ENCODE peak calls at places on chromosome 5, in four cellular contexts. U is lower lobe of right lung, N is cardiac muscle cell, M is Caco-2. P is an unnamed sample. For H3K4me1, the result is how much of the 10 kb centered on the place peaks cover.

GRCh38 chr5:78544531-78545200 is 103.9 kb downstream of the LHFPL2 start:
- DNase-seq in U (no peak), N (no peak), M (no peak), P (no peak)

GRCh38 chr5:73748510-73749410 is 122.8 kb downstream of the ARHGEF28 start:
- DNase-seq in U (peak), N (no peak), M (no peak), P (peak)

GRCh38 chr5:107551088-107551487 is 119.6 kb downstream of the EFNA5 start:
- DNase-seq in U (no peak), N (no peak), M (no peak), P (no peak)

GRCh38 chr5:1548702-1549523 is 25.2 kb upstream of the LPCAT1 start:
- DNase-seq in U (peak), N (no peak), M (no peak), P (peak)

GRCh38 chr5:142295084-142295758 is 29.6 kb downstream of the SPRY4 start:
- DNase-seq in U (no peak), N (no peak), M (no peak), P (no peak)

GRCh38 chr5:136963521-136963920 is 535.6 kb downstream of the SPOCK1 start:
- DNase-seq in U (no peak), N (no peak), M (no peak), P (no peak)

GRCh38 chr5:36689225-36689624 is 82.8 kb downstream of the SLC1A3 start:
- DNase-seq in U (no peak), N (no peak), M (no peak), P (no peak)

GRCh38 chr5:59358497-59358896 is 535.0 kb downstream of the PDE4D start:
- DNase-seq in U (no peak), N (peak), M (no peak), P (peak)

GRCh38 chr5:6781711-6782110 is 68.5 kb downstream of the TENT4A start:
- DNase-seq in U (no peak), N (no peak), M (no peak), P (no peak)

GRCh38 chr5:38450627-38451371 is 105.6 kb downstream of the LIFR start:
- DNase-seq in U (no peak), N (no peak), M (no peak), P (no peak)

GRCh38 chr5:174545926-174546325 is 178.5 kb upstream of the MSX2 start:
- DNase-seq in U (no peak), N (no peak), M (no peak), P (no peak)

GRCh38 chr5:6729400-6730310 is 16.4 kb downstream of the TENT4A start:
- DNase-seq in U (no peak), N (no peak), M (no peak), P (no peak)

GRCh38 chr5:78803386-78803785 is 154.8 kb upstream of the LHFPL2 start:
- DNase-seq in U (no peak), N (no peak), M (no peak), P (peak)

GRCh38 chr5:55223219-55223987 is 3.7 kb downstream of the MCIDAS start:
- DNase-seq in U (no peak), N (peak), M (no peak), P (no peak)

GRCh38 chr5:108196276-108196675 is 185.6 kb downstream of the FBXL17 start:
- DNase-seq in U (no peak), N (no peak), M (no peak), P (no peak)

GRCh38 chr5:87127426-87127825 is 140.3 kb upstream of the RASA1 start:
- DNase-seq in U (no peak), N (no peak), M (no peak), P (no peak)

GRCh38 chr5:87574106-87574505 is 161.4 kb upstream of the CCNH start:
- DNase-seq in U (no peak), N (no peak), M (no peak), P (no peak)

GRCh38 chr5:75460947-75461346 is 50.5 kb downstream of the CERT1 start:
- DNase-seq in U (no peak), N (no peak), M (no peak), P (no peak)

GRCh38 chr5:154236459-154237375 is 46.2 kb downstream of the GALNT10 start:
- DNase-seq in U (no peak), N (no peak), M (no peak), P (no peak)

GRCh38 chr5:177319913-177320588 is 8.4 kb upstream of the MXD3 start:
- DNase-seq in U (peak), N (no peak), M (no peak), P (no peak)

GRCh38 chr5:149497357-149497756 is 53.9 kb downstream of the CSNK1A1 start:
- DNase-seq in U (no peak), N (no peak), M (no peak), P (no peak)
- H3K4me1 ChIP-seq in U (under half), N (under half), M (under half), P (under half)

GRCh38 chr5:141196363-141196762 is 3.1 kb upstream of the PCDHB11 start:
- DNase-seq in U (no peak), N (no peak), M (no peak), P (no peak)

DNA sequence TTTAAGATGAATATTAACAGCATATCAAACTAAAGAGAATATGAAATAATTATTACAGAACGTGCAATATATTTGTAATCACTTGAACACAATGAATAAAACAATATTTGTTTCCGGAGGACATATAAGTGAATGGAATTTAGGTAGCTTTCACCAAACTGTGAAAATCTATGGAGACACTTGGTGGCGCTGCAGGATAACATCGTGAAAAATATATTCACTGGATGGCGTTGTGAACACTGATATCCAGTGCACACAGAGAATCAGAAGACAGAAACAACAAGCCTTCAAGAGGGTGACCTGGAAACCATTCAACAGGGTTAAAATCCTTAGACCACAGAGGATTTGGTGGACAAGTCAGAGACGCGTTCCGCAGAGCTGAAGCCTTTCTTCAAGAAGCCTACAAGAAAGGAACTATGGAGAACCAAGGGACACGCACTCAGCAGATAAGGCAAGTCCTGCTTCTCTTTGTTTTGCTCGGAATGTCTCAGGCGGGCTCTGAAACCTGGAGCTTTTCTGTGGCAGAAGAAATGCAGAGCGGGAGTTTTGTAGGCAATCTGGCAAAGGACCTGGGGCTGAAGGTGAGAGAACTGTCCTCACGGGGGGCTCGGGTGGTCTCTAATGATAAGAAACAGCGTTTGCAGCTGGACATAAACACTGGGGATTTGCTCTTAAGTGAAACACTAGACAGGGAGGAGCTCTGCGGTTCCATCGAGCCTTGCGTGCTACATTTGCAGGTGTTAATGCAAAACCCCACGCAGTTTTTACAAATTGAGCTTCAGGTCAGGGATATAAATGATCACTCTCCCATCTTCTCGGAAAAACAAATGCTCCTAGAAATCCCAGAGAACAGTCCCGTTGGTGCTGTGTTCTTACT is at the start of gene PCDHB11:
- DNase-seq in U (no peak), N (peak), M (no peak), P (no peak)
- TF ChIP-seq CTCF in U (no peak), N (no peak), M (no peak), P (no peak)

DNA sequence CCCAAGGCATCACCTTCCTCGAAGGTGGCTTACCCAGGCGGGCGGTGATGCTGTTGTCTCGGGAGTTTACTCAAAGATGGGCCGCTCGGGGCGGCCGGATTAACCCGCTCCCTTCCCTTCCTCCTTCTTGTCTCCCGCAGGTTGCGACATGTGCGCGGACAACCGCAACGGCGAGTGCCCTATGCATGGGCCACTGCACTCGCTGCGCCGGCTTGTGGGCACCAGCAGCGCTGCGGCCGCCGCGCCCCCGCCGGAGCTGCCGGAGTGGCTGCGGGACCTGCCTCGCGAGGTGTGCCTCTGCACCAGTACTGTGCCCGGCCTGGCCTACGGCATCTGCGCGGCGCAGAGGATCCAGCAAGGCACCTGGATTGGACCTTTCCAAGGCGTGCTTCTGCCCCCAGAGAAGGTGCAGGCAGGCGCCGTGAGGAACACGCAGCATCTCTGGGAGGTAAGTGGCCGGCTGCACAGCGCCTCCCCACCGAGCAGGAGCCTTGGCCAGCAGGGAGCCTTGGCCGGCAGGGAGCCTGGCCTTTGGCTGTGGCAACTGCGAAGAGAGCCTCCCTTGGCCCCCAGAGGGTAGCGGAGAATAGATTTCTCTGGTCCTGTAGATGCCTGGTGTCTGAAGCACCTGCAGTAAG is 10.6 kb downstream of the PRDM6 start:
- DNase-seq in U (peak), N (peak), M (no peak), P (no peak)
- H3K4me3 ChIP-seq in U (peak), N (peak), M (peak), P (peak)

GRCh38 chr5:127096328-127096993 is 23.2 kb upstream of the C5orf63 start:
- DNase-seq in U (no peak), N (no peak), M (no peak), P (no peak)
- H3K4me1 ChIP-seq in U (under half), N (under half), M (under half), P (under half)

GRCh38 chr5:30413540-30413939 is 779.9 kb upstream of the CDH6 start:
- DNase-seq in U (no peak), N (no peak), M (no peak), P (no peak)
- TF ChIP-seq CTCF in U (no peak), N (no peak), M (no peak), P (no peak)

DNA sequence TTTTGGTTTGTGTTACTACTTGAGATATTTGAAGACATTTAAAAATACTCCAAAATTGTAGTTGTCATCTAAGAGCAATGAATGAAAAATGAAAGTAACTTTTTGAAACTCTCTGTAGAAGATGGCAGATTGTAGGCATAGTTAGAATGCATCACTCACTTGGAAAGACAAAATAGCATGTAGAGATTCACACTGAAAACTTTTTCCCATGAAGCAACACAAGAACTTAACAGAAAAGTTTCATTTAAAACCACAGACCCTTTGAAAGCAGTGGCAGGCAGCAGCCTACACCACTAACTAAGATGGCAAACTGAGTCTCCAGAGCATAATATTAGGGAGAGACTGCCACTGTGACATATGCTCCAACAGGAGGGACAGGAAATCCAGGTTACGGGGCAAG is 18.9 kb upstream of the FAM174A start:
- DNase-seq in U (no peak), N (no peak), M (no peak), P (no peak)
- H3K4me3 ChIP-seq in U (no peak), N (no peak), M (no peak), P (no peak)

GRCh38 chr5:14160116-14160515 is 17.0 kb downstream of the TRIO start:
- DNase-seq in U (no peak), N (no peak), M (no peak), P (no peak)
- H3K4me1 ChIP-seq in U (under half), N (under half), M (under half), P (under half)